ENCODE peak calls at places on chromosome 4, in seven cellular contexts. Q, K, W, G, J, A and S are unnamed samples.

GRCh38 chr4:166169111-166169510 is 296.1 kb downstream of the TLL1 start:
- DNase-seq in Q (no peak), A (no peak), J (no peak), W (no peak), G (peak; percentile 71), K (peak; percentile 23), S (peak; percentile 17)

GRCh38 chr4:56907009-56907408 is 691 bp upstream of the REST start:
- DNase-seq in G (peak; percentile 83), K (no peak), J (no peak), Q (no peak), W (no peak), A (no peak), S (no peak)

GRCh38 chr4:2714071-2714770 is 41.9 kb downstream of the TNIP2 start:
- DNase-seq in J (no peak), Q (no peak), G (no peak), W (no peak), K (no peak), A (peak; percentile 71), S (peak; percentile 76)

GRCh38 chr4:186844059-186844681 is 120.5 kb upstream of the FAT1 start:
- DNase-seq in Q (peak; percentile 50), W (no peak), A (peak; percentile 70), J (no peak), G (no peak), K (no peak), S (peak; percentile 65)

GRCh38 chr4:174475528-174475927 is 46.8 kb downstream of the HPGD start:
- DNase-seq in Q (no peak), K (no peak), W (no peak), A (no peak), G (no peak), J (no peak), S (no peak)

GRCh38 chr4:54937501-54937900 is 187.9 kb downstream of the KDR start:
- DNase-seq in J (no peak), Q (no peak), K (no peak), G (no peak), A (no peak), W (no peak), S (no peak)

GRCh38 chr4:135204311-135204710 is 1002.7 kb upstream of the PABPC4L start:
- DNase-seq in Q (no peak), J (no peak), A (no peak), K (no peak), G (peak; percentile 13), W (no peak), S (no peak)

GRCh38 chr4:139892973-139893736 is 227.5 kb downstream of the MGST2 start:
- DNase-seq in K (no peak), Q (no peak), A (no peak), W (no peak), G (peak; percentile 49), J (no peak), S (peak; percentile 31)

GRCh38 chr4:56112377-56112776 is 163.6 kb downstream of the CEP135 start:
- DNase-seq in W (no peak), Q (no peak), G (peak; percentile 59), A (no peak), K (no peak), J (no peak), S (no peak)

GRCh38 chr4:37890501-37891220 is at the start of gene TBC1D1:
- DNase-seq in Q (peak; percentile 81), J (peak; percentile 75), A (no peak), K (peak; percentile 16), W (peak; percentile 4), G (peak; percentile 74), S (no peak)

GRCh38 chr4:101669138-101669831 is 121.2 kb upstream of the BANK1 start:
- DNase-seq in G (no peak), K (no peak), Q (peak; percentile 33), J (no peak), A (no peak), W (no peak), S (peak; percentile 32)

GRCh38 chr4:114393295-114394038 is 205.1 kb upstream of the UGT8 start:
- DNase-seq in K (peak; percentile 49), J (no peak), A (no peak), Q (no peak), W (no peak), G (no peak), S (no peak)

GRCh38 chr4:117481742-117482141 is 396.4 kb upstream of the TRAM1L1 start:
- DNase-seq in A (peak; percentile 85), G (no peak), W (no peak), Q (no peak), K (peak; percentile 74), J (no peak), S (no peak)

GRCh38 chr4:174538123-174538875 is 16.0 kb upstream of the HPGD start:
- DNase-seq in W (no peak), A (no peak), Q (no peak), G (no peak), J (no peak), K (peak; percentile 52), S (no peak)

GRCh38 chr4:68070302-68070701 is 59.4 kb downstream of the TMPRSS11F start:
- DNase-seq in J (no peak), G (peak; percentile 63), A (no peak), W (no peak), Q (no peak), K (no peak), S (no peak)

GRCh38 chr4:118954246-118954645 is 65.6 kb downstream of the SYNPO2 start:
- DNase-seq in Q (no peak), G (no peak), W (no peak), A (peak; percentile 42), K (no peak), J (no peak), S (peak; percentile 56)

GRCh38 chr4:52574036-52574435 is 85.1 kb downstream of the USP46 start:
- DNase-seq in K (no peak), G (no peak), A (peak; percentile 19), W (no peak), Q (no peak), J (no peak), S (no peak)

GRCh38 chr4:159043861-159044260 is 59.0 kb upstream of the RAPGEF2 start:
- DNase-seq in G (no peak), A (no peak), J (no peak), Q (no peak), K (no peak), W (no peak), S (no peak)

GRCh38 chr4:151117371-151117962 is 18.0 kb downstream of the RPS3A start:
- DNase-seq in K (peak; percentile 53), Q (peak; percentile 60), J (peak; percentile 59), W (no peak), A (peak; percentile 69), G (peak; percentile 89), S (peak; percentile 77)

DNA sequence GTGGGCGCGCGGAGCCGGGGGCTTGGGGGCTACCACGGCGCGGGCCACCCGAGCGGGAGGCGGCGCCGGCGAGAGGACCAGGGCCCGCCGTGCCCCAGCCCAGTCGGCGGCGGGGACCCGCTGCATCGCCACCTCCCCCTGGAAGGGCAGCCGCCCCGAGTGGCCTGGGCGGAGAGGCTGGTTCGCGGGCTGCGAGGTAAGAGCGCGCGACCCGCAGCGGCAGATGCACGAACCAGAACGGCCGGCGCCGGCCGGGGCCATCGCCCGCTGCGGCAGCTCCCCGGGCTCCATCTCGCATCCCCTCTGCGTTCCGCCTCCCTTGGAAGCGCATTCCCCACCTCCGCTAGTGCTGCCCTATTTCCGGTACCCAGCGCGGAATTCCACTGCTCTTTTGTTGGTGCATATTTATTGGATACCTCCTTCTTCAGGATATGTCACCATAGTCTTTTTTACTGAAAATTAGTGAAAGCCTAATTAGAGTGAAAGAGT is 742 bp downstream of the PKD2 start:
- DNase-seq in A (peak; percentile 48), J (peak; percentile 27), W (no peak), K (peak; percentile 64), G (peak; percentile 81), Q (peak; percentile 54), S (peak; percentile 51)
- H3K4me3 ChIP-seq in A (peak overlapping the region; percentile 93), J (peak overlapping the region; percentile 92), W (peak overlapping the region; percentile 70), K (peak overlapping the region; percentile 47), G (peak overlapping the region; percentile 89), Q (peak overlapping the region; percentile 100), S (peak overlapping the region; percentile 88)

DNA sequence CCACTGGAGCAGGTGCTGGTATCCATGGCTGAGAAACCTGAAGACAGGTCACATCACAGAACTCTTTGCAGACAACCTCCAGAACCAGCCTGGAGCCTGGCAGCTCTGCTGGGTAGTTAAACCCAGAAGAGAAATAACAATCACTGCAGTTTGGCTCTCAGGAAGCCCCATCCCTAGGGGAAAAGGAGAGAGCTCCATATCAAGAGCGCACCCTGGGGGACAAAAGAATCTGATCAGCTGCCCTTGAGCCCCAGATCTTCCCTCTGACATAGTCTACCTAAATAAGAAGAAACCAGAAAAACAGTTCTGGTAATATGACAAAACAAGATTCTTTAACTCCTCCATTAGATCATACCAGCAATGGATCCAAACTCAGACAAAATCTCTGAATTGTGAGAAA is 823.2 kb upstream of the FRG1 start:
- DNase-seq in W (no peak), A (peak; percentile 13), J (no peak), G (peak; percentile 62), Q (no peak), K (no peak), S (no peak)
- TF ChIP-seq CTCF in W (no peak), A (peak; percentile 23), J (no peak), G (peak; percentile 59), Q (no peak), K (no peak), S (no peak)

GRCh38 chr4:76690906-76691275 is 207.1 kb downstream of the SOWAHB start:
- DNase-seq in Q (no peak), G (no peak), K (no peak), J (no peak), W (no peak), A (peak; percentile 24), S (no peak)
- H3K4me3 ChIP-seq in Q (peak overlapping the region; percentile 88), G (peak overlapping the region; percentile 96), K (peak overlapping the region; percentile 95), J (peak overlapping the region; percentile 55), W (no peak overlapping the region), A (peak overlapping the region; percentile 43), S (no peak overlapping the region)

GRCh38 chr4:111066447-111066846 is 443.6 kb upstream of the PITX2 start:
- DNase-seq in W (no peak), Q (no peak), K (peak; percentile 9), G (no peak), J (no peak), A (peak; percentile 63), S (peak; percentile 15)

GRCh38 chr4:111070390-111070789 is 447.5 kb upstream of the PITX2 start:
- DNase-seq in A (no peak), W (no peak), Q (no peak), J (no peak), K (no peak), G (no peak), S (peak; percentile 23)

GRCh38 chr4:111066887-111067286 is 444.0 kb upstream of the PITX2 start:
- DNase-seq in J (no peak), W (no peak), A (peak; percentile 39), K (peak; percentile 3), Q (no peak), G (peak; percentile 49), S (peak; percentile 38)

GRCh38 chr4:111066001-111066400 is 443.1 kb upstream of the PITX2 start:
- DNase-seq in K (peak; percentile 3), A (peak; percentile 1), W (no peak), Q (no peak), J (no peak), G (no peak), S (no peak)

DNA sequence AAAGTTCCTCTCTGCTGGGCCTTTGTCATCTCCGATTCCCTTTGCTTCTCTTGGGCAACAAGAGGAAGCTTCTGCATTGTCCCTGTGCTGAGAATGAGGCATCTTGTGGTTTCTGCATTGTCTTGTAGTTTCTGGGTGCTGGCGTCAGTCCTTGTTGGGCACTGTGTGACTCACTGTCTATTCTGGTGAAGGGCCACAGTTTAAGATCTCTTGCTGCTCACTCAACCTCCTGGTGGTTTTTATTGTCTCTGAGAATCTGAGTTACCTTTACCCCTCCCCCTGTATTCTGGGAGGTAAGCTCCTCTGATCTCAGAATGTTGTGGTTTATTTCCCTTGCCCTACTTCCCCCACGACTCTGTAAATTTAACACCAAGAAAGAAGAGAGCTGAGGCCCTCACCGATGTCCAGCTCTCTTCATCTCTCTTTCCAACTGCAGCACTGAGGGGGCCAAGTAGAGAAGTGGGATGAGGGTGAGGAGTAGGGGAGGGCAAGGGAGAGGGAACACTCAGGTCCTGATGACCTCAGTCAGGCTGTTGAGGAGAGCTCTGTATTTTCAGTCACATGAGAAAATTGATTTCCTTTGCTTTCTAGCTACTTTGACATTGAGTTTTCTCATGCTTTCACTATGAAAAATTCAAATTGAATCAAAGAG is 441.6 kb upstream of the PITX2 start:
- DNase-seq in A (peak; percentile 57), J (no peak), G (peak; percentile 62), W (no peak), Q (no peak), K (peak; percentile 78), S (peak; percentile 55)
- TF ChIP-seq CTCF in A (no peak), J (no peak), G (no peak), W (no peak), Q (no peak), K (no peak), S (no peak)